ENCODE peak calls at places on chromosomes 7 and 10, in seven cellular contexts. Y, E, P, M, N, J and H are unnamed samples.

GRCh38 chr7:107660381-107661080 is at the start of gene SLC26A4:
- DNase-seq in N (peak), M (no peak), P (no peak), J (peak), Y (no peak), E (peak), H (peak)

GRCh38 chr10:112446855-112447691 is at the start of the genes VTI1A and ZDHHC6:
- DNase-seq in P (peak), N (peak), E (peak), J (peak), M (peak), Y (peak), H (peak)

GRCh38 chr10:75696536-75696935 is 265.1 kb downstream of the LRMDA start:
- DNase-seq in P (no peak), M (no peak), E (no peak), Y (no peak), N (no peak), J (no peak), H (no peak)

GRCh38 chr10:99872367-99873162 is 90.1 kb downstream of the ABCC2 start:
- DNase-seq in M (no peak), N (no peak), Y (no peak), E (no peak), J (no peak), P (peak), H (no peak)

GRCh38 chr7:169854-170172 is 22.6 kb upstream of the FAM20C start:
- DNase-seq in N (no peak), E (no peak), J (no peak), P (no peak), Y (no peak), M (no peak), H (no peak)

GRCh38 chr7:132191418-132191817 is 384.9 kb downstream of the PLXNA4 start:
- DNase-seq in E (no peak), P (no peak), N (no peak), M (no peak), J (no peak), Y (no peak), H (no peak)

GRCh38 chr10:62554632-62555199 is 180.5 kb downstream of the ZNF365 start:
- DNase-seq in P (peak), E (peak), M (peak), J (peak), Y (no peak), N (peak), H (peak)

GRCh38 chr7:28872226-28872625 is 85.9 kb downstream of the TRIL start:
- DNase-seq in M (no peak), P (no peak), Y (no peak), N (no peak), E (no peak), J (no peak), H (no peak)

GRCh38 chr7:50712527-50713356 is 70.0 kb downstream of the GRB10 start:
- DNase-seq in J (no peak), M (no peak), E (no peak), P (no peak), N (no peak), Y (no peak), H (no peak)
- TF ChIP-seq CTCF in J (no peak), M (no peak), E (no peak), P (no peak), N (no peak), Y (no peak), H (no peak)

GRCh38 chr10:133377818-133378250 is 1.2 kb upstream of the PAOX start:
- DNase-seq in J (no peak), M (no peak), Y (no peak), E (no peak), N (no peak), P (no peak), H (no peak)
- TF ChIP-seq CTCF in J (no peak), M (no peak), Y (no peak), E (no peak), N (no peak), P (no peak), H (no peak)

GRCh38 chr10:120634629-120635028 is 177.6 kb downstream of the PLPP4 start:
- DNase-seq in Y (no peak), J (peak), N (no peak), E (no peak), M (no peak), P (no peak), H (no peak)
- TF ChIP-seq CTCF in Y (peak), J (peak), N (no peak), E (no peak), M (no peak), P (no peak), H (peak)

DNA sequence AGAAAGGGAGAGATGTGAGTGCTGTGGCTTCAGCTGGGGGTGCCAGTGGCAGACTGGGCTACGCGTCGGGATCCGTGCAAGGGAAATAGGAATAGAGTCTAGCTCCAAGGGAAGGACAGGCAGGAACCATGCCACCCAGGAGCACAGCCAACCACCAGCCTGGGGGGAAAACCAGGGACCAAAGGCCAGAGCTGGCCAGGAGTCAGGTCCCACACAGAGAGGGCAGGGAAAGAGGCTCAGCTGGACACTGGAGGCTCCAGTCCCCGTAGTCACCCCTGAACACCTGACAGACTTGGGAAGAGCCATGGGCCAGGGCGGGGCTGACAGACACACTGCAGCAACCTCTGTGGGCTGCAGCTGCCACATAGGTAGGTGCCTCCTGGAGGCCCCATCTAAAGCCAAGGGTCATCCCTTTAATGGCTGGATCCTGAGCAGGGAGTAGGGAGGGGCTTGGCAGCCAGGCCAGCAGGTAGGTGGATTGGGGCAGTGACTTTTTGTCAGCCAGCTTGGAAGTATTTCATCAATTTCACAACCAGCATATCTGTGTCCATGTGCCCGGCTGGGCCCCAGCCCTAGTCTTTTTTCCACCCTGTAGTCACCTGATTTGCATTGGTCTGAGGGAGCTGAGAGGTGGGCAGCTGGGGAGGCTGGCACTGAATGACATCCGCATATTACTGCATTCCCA is 163.2 kb downstream of the SH2D4B start:
- DNase-seq in N (no peak), P (no peak), M (no peak), J (no peak), E (no peak), Y (no peak), H (no peak)
- TF ChIP-seq CTCF in N (no peak), P (no peak), M (no peak), J (no peak), E (no peak), Y (no peak), H (no peak)

GRCh38 chr10:95201736-95202135 is 7.7 kb downstream of the ACSM6 start:
- DNase-seq in Y (no peak), M (peak), P (peak), E (no peak), N (no peak), J (no peak), H (no peak)
- TF ChIP-seq CTCF in Y (peak), M (no peak), P (peak), E (no peak), N (no peak), J (no peak), H (no peak)

DNA sequence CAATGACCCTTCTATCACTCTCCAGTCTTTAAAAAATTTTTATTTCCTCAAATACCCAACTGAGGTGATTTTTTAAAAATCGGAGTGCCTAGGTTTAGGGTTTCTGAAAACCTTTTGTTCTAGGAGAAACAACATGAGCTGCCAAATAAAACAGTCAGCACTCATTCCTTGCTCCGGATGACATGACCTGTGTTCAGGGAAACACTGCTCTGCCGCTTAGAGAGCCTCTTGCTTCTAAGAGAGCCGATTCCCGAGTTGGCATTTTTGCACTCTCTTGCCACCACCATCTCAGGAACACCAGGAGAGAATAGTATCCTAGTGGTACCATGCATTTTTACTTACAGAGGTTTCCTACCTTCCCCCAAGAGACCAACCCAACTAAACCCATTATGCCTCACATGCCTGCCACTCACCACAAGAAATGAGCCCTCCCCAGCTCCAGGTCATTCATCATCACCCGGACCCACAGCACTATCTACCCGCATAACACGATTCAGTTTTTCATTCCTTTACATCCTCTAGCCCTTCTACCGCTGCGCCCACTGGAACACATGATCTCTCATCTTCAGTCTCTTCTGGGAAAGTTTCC is 365.4 kb downstream of the THSD7A start:
- DNase-seq in M (no peak), N (no peak), E (no peak), J (no peak), P (no peak), Y (no peak), H (no peak)
- TF ChIP-seq CTCF in M (no peak), N (no peak), E (no peak), J (no peak), P (no peak), Y (no peak), H (no peak)

DNA sequence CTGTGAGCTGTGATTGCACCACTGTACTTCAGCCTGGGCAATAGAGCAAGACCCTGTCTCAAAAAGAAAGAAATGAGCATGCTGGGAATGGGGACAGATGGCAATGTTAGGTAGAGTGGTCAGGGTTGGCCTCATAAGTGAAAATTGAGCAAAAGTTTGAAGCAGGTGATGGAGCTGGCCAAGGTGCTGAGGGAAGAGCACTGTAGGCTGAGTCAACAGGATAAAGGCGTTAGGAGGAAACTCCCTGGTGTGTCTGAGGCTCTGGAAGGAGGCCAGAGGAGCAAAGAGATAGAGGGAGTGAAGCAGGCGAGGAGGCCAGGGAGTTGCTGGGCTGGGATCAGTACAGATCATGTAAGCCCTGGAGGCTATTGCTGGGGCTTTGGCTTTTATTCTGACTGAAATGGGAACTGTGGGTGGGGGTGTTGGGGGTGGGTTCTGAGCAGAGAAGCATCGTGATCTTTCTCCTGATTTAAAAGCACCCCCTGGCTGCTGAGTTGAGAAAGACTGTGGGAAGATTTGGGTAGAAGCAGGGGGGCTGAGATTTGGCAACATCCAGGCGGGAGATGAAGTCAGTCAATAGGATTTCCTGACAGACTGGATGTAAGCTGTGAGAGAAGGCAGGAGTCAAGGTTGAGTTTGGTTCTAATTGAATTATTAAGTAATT is 52.5 kb upstream of the VKORC1L1 start:
- DNase-seq in M (no peak), N (no peak), J (no peak), P (no peak), Y (no peak), E (no peak), H (no peak)
- TF ChIP-seq CTCF in M (no peak), N (no peak), J (no peak), P (no peak), Y (no peak), E (no peak), H (no peak)